ENCODE peak calls at places on chromosomes 1 and 21, in six cellular contexts. One of them, this sample, is unnamed.

GRCh38 chr1:79695133-79695532 is 688.6 kb upstream of the ADGRL4 start:
- DNase-seq in amniotic stem cell: no peak
- DNase-seq in fibroblast of lung: no peak
- DNase-seq in SW480: no peak
- DNase-seq in NCI-H1092: no peak
- DNase-seq in HTR-8/SVneo: no peak
- DNase-seq in this sample: no peak

GRCh38 chr1:109718495-109718894 is 6.4 kb downstream of the GSTM5 start:
- DNase-seq in amniotic stem cell: no peak
- DNase-seq in fibroblast of lung: peak; percentile 35
- DNase-seq in SW480: peak; percentile 66
- DNase-seq in NCI-H1092: no peak
- DNase-seq in HTR-8/SVneo: peak; percentile 20
- DNase-seq in this sample: no peak

GRCh38 chr1:39497570-39497969 is 6.1 kb downstream of the BMP8A start:
- DNase-seq in amniotic stem cell: no peak
- DNase-seq in fibroblast of lung: no peak
- DNase-seq in SW480: no peak
- DNase-seq in NCI-H1092: no peak
- DNase-seq in HTR-8/SVneo: no peak
- DNase-seq in this sample: no peak

GRCh38 chr1:153678519-153679336 is at the start of gene NPR1:
- DNase-seq in amniotic stem cell: peak; percentile 39
- DNase-seq in fibroblast of lung: no peak
- DNase-seq in SW480: peak; percentile 39
- DNase-seq in NCI-H1092: no peak
- DNase-seq in HTR-8/SVneo: no peak
- DNase-seq in this sample: peak; percentile 43

GRCh38 chr21:28068455-28069358 is 924.0 kb downstream of the LTN1 start:
- DNase-seq in amniotic stem cell: no peak
- DNase-seq in fibroblast of lung: no peak
- DNase-seq in SW480: no peak
- DNase-seq in NCI-H1092: no peak
- DNase-seq in HTR-8/SVneo: no peak
- DNase-seq in this sample: no peak

GRCh38 chr1:63794927-63795326 is 21.1 kb downstream of the ROR1 start:
- DNase-seq in amniotic stem cell: no peak
- DNase-seq in fibroblast of lung: peak; percentile 87
- DNase-seq in SW480: no peak
- DNase-seq in NCI-H1092: no peak
- DNase-seq in HTR-8/SVneo: no peak
- DNase-seq in this sample: no peak

GRCh38 chr1:74937176-74937575 is 197.0 kb upstream of the LHX8 start:
- DNase-seq in amniotic stem cell: no peak
- DNase-seq in fibroblast of lung: no peak
- DNase-seq in SW480: no peak
- DNase-seq in NCI-H1092: peak; percentile 85
- DNase-seq in HTR-8/SVneo: no peak
- DNase-seq in this sample: no peak

GRCh38 chr21:45010096-45010495 is 64.3 kb upstream of the ADARB1 start:
- DNase-seq in amniotic stem cell: no peak
- DNase-seq in fibroblast of lung: no peak
- DNase-seq in SW480: no peak
- DNase-seq in NCI-H1092: no peak
- DNase-seq in HTR-8/SVneo: no peak
- DNase-seq in this sample: no peak

GRCh38 chr1:190436615-190437014 is 41.0 kb downstream of the BRINP3 start:
- DNase-seq in amniotic stem cell: peak; percentile 10
- DNase-seq in fibroblast of lung: peak; percentile 36
- DNase-seq in SW480: no peak
- DNase-seq in NCI-H1092: peak; percentile 3
- DNase-seq in HTR-8/SVneo: peak; percentile 14
- DNase-seq in this sample: no peak

GRCh38 chr21:44279621-44280260 is 5.9 kb upstream of the AIRE start:
- DNase-seq in amniotic stem cell: no peak
- DNase-seq in fibroblast of lung: no peak
- DNase-seq in SW480: no peak
- DNase-seq in NCI-H1092: peak; percentile 65
- DNase-seq in HTR-8/SVneo: no peak
- DNase-seq in this sample: no peak

GRCh38 chr1:175015243-175015642 is 8.0 kb downstream of the MRPS14 start:
- DNase-seq in amniotic stem cell: peak; percentile 67
- DNase-seq in fibroblast of lung: peak; percentile 91
- DNase-seq in SW480: no peak
- DNase-seq in NCI-H1092: no peak
- DNase-seq in HTR-8/SVneo: no peak
- DNase-seq in this sample: no peak

GRCh38 chr1:94936861-94937620 is 10.1 kb upstream of the CNN3 start:
- DNase-seq in amniotic stem cell: no peak
- DNase-seq in fibroblast of lung: peak; percentile 68
- DNase-seq in SW480: no peak
- DNase-seq in NCI-H1092: no peak
- DNase-seq in HTR-8/SVneo: no peak
- DNase-seq in this sample: no peak

GRCh38 chr1:50292276-50292675 is 131.0 kb downstream of the DMRTA2 start:
- DNase-seq in amniotic stem cell: no peak
- DNase-seq in fibroblast of lung: no peak
- DNase-seq in SW480: no peak
- DNase-seq in NCI-H1092: no peak
- DNase-seq in HTR-8/SVneo: no peak
- DNase-seq in this sample: no peak

GRCh38 chr1:51236548-51237312 is 657 bp downstream of the RNF11 start:
- DNase-seq in amniotic stem cell: no peak
- DNase-seq in fibroblast of lung: peak; percentile 55
- DNase-seq in SW480: peak; percentile 29
- DNase-seq in NCI-H1092: no peak
- DNase-seq in HTR-8/SVneo: peak; percentile 12
- DNase-seq in this sample: peak; percentile 74

GRCh38 chr1:149884433-149885363 is 14.7 kb upstream of the BOLA1 start:
- DNase-seq in amniotic stem cell: no peak
- DNase-seq in fibroblast of lung: peak; percentile 36
- DNase-seq in SW480: no peak
- DNase-seq in NCI-H1092: no peak
- DNase-seq in HTR-8/SVneo: no peak
- DNase-seq in this sample: no peak

GRCh38 chr1:203069028-203069804 is 16.6 kb downstream of the MYOG start:
- DNase-seq in amniotic stem cell: no peak
- DNase-seq in fibroblast of lung: no peak
- DNase-seq in SW480: no peak
- DNase-seq in NCI-H1092: peak; percentile 53
- DNase-seq in HTR-8/SVneo: no peak
- DNase-seq in this sample: no peak

GRCh38 chr1:109270623-109271317 is 12.2 kb downstream of the PSRC1 start:
- DNase-seq in amniotic stem cell: no peak
- DNase-seq in fibroblast of lung: no peak
- DNase-seq in SW480: no peak
- DNase-seq in NCI-H1092: no peak
- DNase-seq in HTR-8/SVneo: no peak
- DNase-seq in this sample: no peak

GRCh38 chr1:233082778-233083550 is 132.6 kb downstream of the NTPCR start:
- DNase-seq in amniotic stem cell: no peak
- DNase-seq in fibroblast of lung: no peak
- DNase-seq in SW480: no peak
- DNase-seq in NCI-H1092: no peak
- DNase-seq in HTR-8/SVneo: no peak
- DNase-seq in this sample: no peak

GRCh38 chr1:183272390-183272801 is 86.3 kb downstream of the LAMC2 start:
- DNase-seq in amniotic stem cell: peak; percentile 40
- DNase-seq in fibroblast of lung: peak; percentile 96
- DNase-seq in SW480: peak; percentile 83
- DNase-seq in NCI-H1092: no peak
- DNase-seq in HTR-8/SVneo: peak; percentile 66
- DNase-seq in this sample: no peak

GRCh38 chr1:75954594-75954993 is 22.4 kb upstream of the ASB17 start:
- DNase-seq in amniotic stem cell: no peak
- DNase-seq in fibroblast of lung: peak; percentile 5
- DNase-seq in SW480: peak; percentile 5
- DNase-seq in NCI-H1092: no peak
- DNase-seq in HTR-8/SVneo: no peak
- DNase-seq in this sample: no peak

GRCh38 chr1:90396917-90397316 is 320.2 kb downstream of the BARHL2 start:
- DNase-seq in amniotic stem cell: no peak
- DNase-seq in fibroblast of lung: no peak
- DNase-seq in SW480: no peak
- DNase-seq in NCI-H1092: no peak
- DNase-seq in HTR-8/SVneo: no peak
- DNase-seq in this sample: no peak

GRCh38 chr21:43764576-43765495 is 11.3 kb downstream of the CSTB start:
- DNase-seq in amniotic stem cell: no peak
- DNase-seq in fibroblast of lung: peak; percentile 37
- DNase-seq in SW480: no peak
- DNase-seq in NCI-H1092: no peak
- DNase-seq in HTR-8/SVneo: no peak
- DNase-seq in this sample: no peak

GRCh38 chr1:159089184-159089791 is 12.7 kb upstream of the AIM2 start:
- DNase-seq in amniotic stem cell: no peak
- DNase-seq in fibroblast of lung: no peak
- DNase-seq in SW480: no peak
- DNase-seq in NCI-H1092: no peak
- DNase-seq in HTR-8/SVneo: no peak
- DNase-seq in this sample: no peak

GRCh38 chr1:49307452-49307851 is 530.8 kb upstream of the BEND5 start:
- DNase-seq in amniotic stem cell: no peak
- DNase-seq in fibroblast of lung: no peak
- DNase-seq in SW480: no peak
- DNase-seq in NCI-H1092: no peak
- DNase-seq in HTR-8/SVneo: no peak
- DNase-seq in this sample: no peak

GRCh38 chr1:58941471-58942289 is 157.8 kb upstream of the JUN start:
- DNase-seq in amniotic stem cell: no peak
- DNase-seq in fibroblast of lung: no peak
- DNase-seq in SW480: no peak
- DNase-seq in NCI-H1092: no peak
- DNase-seq in HTR-8/SVneo: no peak
- DNase-seq in this sample: no peak

GRCh38 chr1:233372218-233373125 is 44.9 kb downstream of the MAP3K21 start:
- DNase-seq in amniotic stem cell: no peak
- DNase-seq in fibroblast of lung: peak; percentile 91
- DNase-seq in SW480: no peak
- DNase-seq in NCI-H1092: no peak
- DNase-seq in HTR-8/SVneo: no peak
- DNase-seq in this sample: no peak

GRCh38 chr1:19341201-19342076 is 29.3 kb downstream of the SLC66A1 start:
- DNase-seq in amniotic stem cell: peak; percentile 16
- DNase-seq in fibroblast of lung: peak; percentile 51
- DNase-seq in SW480: peak; percentile 45
- DNase-seq in NCI-H1092: peak; percentile 37
- DNase-seq in HTR-8/SVneo: peak; percentile 84
- DNase-seq in this sample: peak; percentile 82

GRCh38 chr1:231390071-231390470 is 32.0 kb downstream of the EGLN1 start:
- DNase-seq in amniotic stem cell: no peak
- DNase-seq in fibroblast of lung: peak; percentile 88
- DNase-seq in SW480: no peak
- DNase-seq in NCI-H1092: no peak
- DNase-seq in HTR-8/SVneo: no peak
- DNase-seq in this sample: no peak

GRCh38 chr1:31523769-31524168 is 52.5 kb upstream of the TINAGL1 start:
- DNase-seq in amniotic stem cell: no peak
- DNase-seq in fibroblast of lung: no peak
- DNase-seq in SW480: no peak
- DNase-seq in NCI-H1092: no peak
- DNase-seq in HTR-8/SVneo: no peak
- DNase-seq in this sample: peak; percentile 67

GRCh38 chr21:38804617-38805281 is 980 bp upstream of the ETS2 start:
- DNase-seq in amniotic stem cell: no peak
- DNase-seq in fibroblast of lung: peak; percentile 69
- DNase-seq in SW480: peak; percentile 65
- DNase-seq in NCI-H1092: peak; percentile 72
- DNase-seq in HTR-8/SVneo: no peak
- DNase-seq in this sample: peak; percentile 87

GRCh38 chr1:87612966-87613365 is 284.3 kb downstream of the LMO4 start:
- DNase-seq in amniotic stem cell: no peak
- DNase-seq in fibroblast of lung: no peak
- DNase-seq in SW480: no peak
- DNase-seq in NCI-H1092: no peak
- DNase-seq in HTR-8/SVneo: no peak
- DNase-seq in this sample: no peak

GRCh38 chr1:56852478-56852877 is 2.1 kb upstream of the C8A start:
- DNase-seq in amniotic stem cell: no peak
- DNase-seq in fibroblast of lung: no peak
- DNase-seq in SW480: no peak
- DNase-seq in NCI-H1092: no peak
- DNase-seq in HTR-8/SVneo: no peak
- DNase-seq in this sample: no peak

GRCh38 chr1:222893255-222893654 is 78.4 kb downstream of the DISP1 start:
- DNase-seq in amniotic stem cell: no peak
- DNase-seq in fibroblast of lung: no peak
- DNase-seq in SW480: no peak
- DNase-seq in NCI-H1092: no peak
- DNase-seq in HTR-8/SVneo: no peak
- DNase-seq in this sample: no peak

GRCh38 chr21:16085436-16085835 is 355.7 kb downstream of the USP25 start:
- DNase-seq in amniotic stem cell: no peak
- DNase-seq in fibroblast of lung: peak; percentile 73
- DNase-seq in SW480: no peak
- DNase-seq in NCI-H1092: no peak
- DNase-seq in HTR-8/SVneo: no peak
- DNase-seq in this sample: no peak

GRCh38 chr1:207789792-207790787 is 38.2 kb downstream of the CD46 start:
- DNase-seq in amniotic stem cell: no peak
- DNase-seq in fibroblast of lung: peak; percentile 20
- DNase-seq in SW480: no peak
- DNase-seq in NCI-H1092: no peak
- DNase-seq in HTR-8/SVneo: no peak
- DNase-seq in this sample: no peak

This sample was measured in mucosa of descending colon.